ENCODE peak calls at places on chromosomes 16 and 17, in seven cellular contexts. Z is cardiac fibroblast, O is fibroblast of lung, D is Kasumi-1, U is AG09309, A is mesendoderm, V is NCI-H510A. L is an unnamed sample.

GRCh38 chr17:45170976-45171337 is 9.3 kb downstream of the HEXIM2 start:
- DNase-seq in V (no peak), U (peak), D (no peak), Z (peak), A (peak), O (peak), L (no peak)

GRCh38 chr17:81436294-81436849 is 41.1 kb downstream of the BAHCC1 start:
- DNase-seq in U (no peak), O (no peak), V (no peak), A (no peak), D (no peak), Z (peak), L (no peak)

GRCh38 chr17:57968456-57968855 is 13.2 kb upstream of the CUEDC1 start:
- DNase-seq in D (no peak), V (no peak), O (no peak), Z (no peak), A (no peak), U (no peak), L (no peak)

GRCh38 chr16:17529982-17530760 is 59.4 kb upstream of the XYLT1 start:
- DNase-seq in D (no peak), O (no peak), U (no peak), Z (no peak), V (no peak), A (peak), L (no peak)

GRCh38 chr17:8118769-8119574 is 658 bp upstream of the ALOXE3 start:
- DNase-seq in U (no peak), Z (peak), O (peak), A (peak), D (peak), V (peak), L (peak)

GRCh38 chr17:19867094-19867653 is 562 bp downstream of the ULK2 start:
- DNase-seq in U (peak), Z (peak), A (peak), V (peak), D (peak), O (peak), L (no peak)

GRCh38 chr16:30757316-30757715 is 4.5 kb downstream of the CFAP119 start:
- DNase-seq in Z (no peak), V (no peak), D (no peak), U (no peak), A (no peak), O (no peak), L (no peak)

GRCh38 chr17:79294459-79295071 is 219.9 kb downstream of the ENGASE start:
- DNase-seq in A (peak), O (peak), D (peak), U (no peak), Z (peak), V (no peak), L (no peak)

GRCh38 chr16:627458-628239 is 3.1 kb upstream of the WFIKKN1 start:
- DNase-seq in V (no peak), A (no peak), D (no peak), U (no peak), Z (peak), O (no peak), L (no peak)

GRCh38 chr16:24939224-24939623 is 75.9 kb downstream of the ARHGAP17 start:
- DNase-seq in A (no peak), D (no peak), Z (no peak), O (no peak), U (no peak), V (no peak), L (no peak)

GRCh38 chr16:88785106-88785924 is at the start of gene PIEZO1:
- DNase-seq in Z (peak), O (peak), D (peak), A (peak), U (no peak), V (no peak), L (no peak)

GRCh38 chr16:1272453-1273198 is 16.8 kb downstream of the TPSD1 start:
- DNase-seq in O (no peak), A (no peak), D (no peak), Z (no peak), U (no peak), V (no peak), L (no peak)

GRCh38 chr17:63774982-63775290 is 966 bp downstream of the DDX42 start:
- DNase-seq in V (no peak), U (no peak), Z (peak), D (peak), O (peak), A (peak), L (no peak)

GRCh38 chr16:72856797-72857196 is 191.1 kb downstream of the ZFHX3 start:
- DNase-seq in V (no peak), Z (no peak), O (no peak), U (no peak), D (peak), A (peak), L (no peak)

GRCh38 chr17:65657251-65657828 is 95.9 kb upstream of the AXIN2 start:
- DNase-seq in O (no peak), U (no peak), A (no peak), Z (no peak), V (no peak), D (no peak), L (no peak)

GRCh38 chr16:3175157-3176153 is 12.5 kb upstream of the OR1F1 start:
- DNase-seq in Z (peak), U (no peak), D (no peak), V (no peak), A (peak), O (peak), L (no peak)

GRCh38 chr17:7774037-7774659 is 56.6 kb downstream of the DNAH2 start:
- DNase-seq in Z (peak), V (no peak), D (no peak), O (peak), A (peak), U (no peak), L (no peak)

GRCh38 chr17:70202840-70203239 is 33.5 kb downstream of the KCNJ2 start:
- DNase-seq in Z (no peak), D (no peak), O (no peak), V (no peak), A (no peak), U (no peak), L (no peak)

GRCh38 chr17:73841431-73842060 is 197.3 kb upstream of the SDK2 start:
- DNase-seq in O (no peak), V (peak), Z (peak), D (no peak), U (no peak), A (peak), L (no peak)

GRCh38 chr17:75755205-75755901 is 9.6 kb downstream of the GALK1 start:
- DNase-seq in O (no peak), A (peak), V (no peak), D (no peak), Z (no peak), U (no peak), L (no peak)

GRCh38 chr16:72794986-72795385 is 252.9 kb downstream of the ZFHX3 start:
- DNase-seq in A (no peak), O (no peak), Z (no peak), D (no peak), V (no peak), U (no peak), L (no peak)

GRCh38 chr17:65753348-65753747 is 191.9 kb upstream of the AXIN2 start:
- DNase-seq in D (no peak), Z (no peak), A (no peak), V (no peak), O (no peak), U (no peak), L (no peak)

GRCh38 chr16:81455720-81456494 is 11.3 kb downstream of the CMIP start:
- DNase-seq in V (no peak), U (no peak), Z (no peak), A (no peak), O (no peak), D (no peak), L (no peak)

GRCh38 chr17:67879662-67880061 is 54.4 kb downstream of the BPTF start:
- DNase-seq in Z (no peak), A (peak), U (no peak), O (no peak), V (no peak), D (no peak), L (no peak)

GRCh38 chr16:79826732-79827514 is 226.4 kb upstream of the MAF start:
- DNase-seq in U (no peak), V (no peak), D (no peak), O (no peak), Z (no peak), A (no peak), L (no peak)

GRCh38 chr16:81174644-81175324 is 63.7 kb upstream of the BCO1 start:
- DNase-seq in A (no peak), D (no peak), V (no peak), Z (peak), U (no peak), O (peak), L (no peak)

GRCh38 chr17:73566905-73567782 is 77.1 kb downstream of the SDK2 start:
- DNase-seq in O (no peak), Z (no peak), V (no peak), U (no peak), A (peak), D (no peak), L (no peak)

GRCh38 chr16:86095131-86095752 is 196.3 kb downstream of the IRF8 start:
- DNase-seq in O (no peak), D (no peak), U (no peak), V (no peak), Z (no peak), A (no peak), L (no peak)

GRCh38 chr16:54890381-54890780 is 40.3 kb upstream of the IRX5 start:
- DNase-seq in U (no peak), A (no peak), D (no peak), V (no peak), O (no peak), Z (no peak), L (no peak)

GRCh38 chr17:64180674-64181073 is 50.7 kb upstream of the ERN1 start:
- DNase-seq in U (no peak), V (no peak), D (no peak), A (no peak), O (no peak), Z (no peak), L (no peak)

GRCh38 chr16:87114832-87115231 is 202.4 kb downstream of the C16orf95 start:
- DNase-seq in A (no peak), O (no peak), V (no peak), Z (no peak), U (no peak), D (no peak), L (no peak)

GRCh38 chr17:19717031-19717360 is 612 bp upstream of the SLC47A2 start:
- DNase-seq in O (no peak), A (no peak), D (no peak), V (no peak), Z (no peak), U (no peak), L (no peak)

GRCh38 chr16:66652661-66653060 is 43.9 kb downstream of the CMTM4 start:
- DNase-seq in O (peak), V (no peak), Z (no peak), D (no peak), A (no peak), U (peak), L (no peak)

GRCh38 chr16:89199241-89200123 is 855 bp downstream of the SLC22A31 start:
- DNase-seq in Z (no peak), O (no peak), U (no peak), A (no peak), V (no peak), D (no peak), L (no peak)

GRCh38 chr17:2297023-2297422 is 6.6 kb downstream of the SMG6 start:
- DNase-seq in U (no peak), A (no peak), O (no peak), V (no peak), D (no peak), Z (no peak), L (no peak)